ENCODE peak calls at places on chromosomes 11 and 22, in four cellular contexts. N is esophagus muscularis mucosa, E is transverse colon, S is sigmoid colon. W is an unnamed sample.

GRCh38 chr22:37703906-37704305 is 7.1 kb downstream of the TRIOBP start:
- DNase-seq in E (no peak), N (no peak), S (no peak), W (no peak)

GRCh38 chr11:71255323-71255722 is 2.9 kb upstream of the SHANK2 start:
- DNase-seq in E (no peak), S (no peak), N (no peak), W (no peak)

GRCh38 chr22:43777204-43777671 is 34.9 kb downstream of the EFCAB6 start:
- DNase-seq in N (peak), S (no peak), E (no peak), W (no peak)

GRCh38 chr11:31443802-31444201 is 65.6 kb downstream of the IMMP1L start:
- DNase-seq in S (no peak), N (no peak), E (no peak), W (no peak)

GRCh38 chr22:37317698-37318210 is 35.4 kb downstream of the CYTH4 start:
- DNase-seq in E (no peak), S (no peak), N (no peak), W (no peak)

GRCh38 chr22:22467112-22467511 is 41.4 kb downstream of the ZNF280B start:
- DNase-seq in E (no peak), S (no peak), N (no peak), W (no peak)

GRCh38 chr11:133785795-133786194 is 59.5 kb downstream of the SPATA19 start:
- DNase-seq in S (no peak), E (no peak), N (peak), W (no peak)

GRCh38 chr11:64330888-64331287 is 9.1 kb upstream of the CCDC88B start:
- DNase-seq in S (no peak), E (no peak), N (no peak), W (no peak)

GRCh38 chr11:72834905-72835304 is 20.7 kb downstream of the ATG16L2 start:
- DNase-seq in S (no peak), E (no peak), N (no peak), W (no peak)

GRCh38 chr22:28051787-28052356 is 132.8 kb upstream of the PITPNB start:
- DNase-seq in N (no peak), S (peak), E (peak), W (peak)

GRCh38 chr22:35883028-35883620 is 145.5 kb downstream of the RBFOX2 start:
- DNase-seq in S (no peak), E (no peak), N (no peak), W (no peak)

GRCh38 chr11:20360650-20361049 is 2.9 kb upstream of the HTATIP2 start:
- DNase-seq in E (peak), S (no peak), N (no peak), W (no peak)

GRCh38 chr11:104968365-104968855 is at the start of gene CASP4:
- DNase-seq in S (no peak), N (no peak), E (peak), W (peak)

GRCh38 chr11:1197431-1197885 is 25.4 kb upstream of the MUC5B start:
- DNase-seq in S (peak), N (no peak), E (peak), W (no peak)

GRCh38 chr11:64378335-64378884 is 19.4 kb downstream of the RPS6KA4 start:
- DNase-seq in N (no peak), S (no peak), E (no peak), W (peak)

GRCh38 chr11:69005631-69006368 is 7.2 kb downstream of the MRGPRF start:
- DNase-seq in N (no peak), S (peak), E (no peak), W (no peak)

GRCh38 chr11:33158596-33158995 is 2.7 kb downstream of the CSTF3 start:
- DNase-seq in N (no peak), E (no peak), S (no peak), W (no peak)

GRCh38 chr11:96187779-96188624 is 155.0 kb downstream of the MAML2 start:
- DNase-seq in N (no peak), S (no peak), E (no peak), W (no peak)

GRCh38 chr11:6703247-6704063 is 20.3 kb upstream of the MRPL17 start:
- DNase-seq in S (no peak), E (peak), N (no peak), W (peak)

GRCh38 chr11:15280393-15280792 is 165.7 kb downstream of the INSC start:
- DNase-seq in N (no peak), S (no peak), E (no peak), W (no peak)

GRCh38 chr11:122505304-122506006 is 150.1 kb upstream of the UBASH3B start:
- DNase-seq in E (peak), N (peak), S (peak), W (peak)

GRCh38 chr22:47116426-47117341 is 354.2 kb downstream of the TBC1D22A start:
- DNase-seq in E (no peak), N (no peak), S (peak), W (no peak)
- TF ChIP-seq POLR2A in E (no peak), N (no peak), S (no peak), W (no peak)

DNA sequence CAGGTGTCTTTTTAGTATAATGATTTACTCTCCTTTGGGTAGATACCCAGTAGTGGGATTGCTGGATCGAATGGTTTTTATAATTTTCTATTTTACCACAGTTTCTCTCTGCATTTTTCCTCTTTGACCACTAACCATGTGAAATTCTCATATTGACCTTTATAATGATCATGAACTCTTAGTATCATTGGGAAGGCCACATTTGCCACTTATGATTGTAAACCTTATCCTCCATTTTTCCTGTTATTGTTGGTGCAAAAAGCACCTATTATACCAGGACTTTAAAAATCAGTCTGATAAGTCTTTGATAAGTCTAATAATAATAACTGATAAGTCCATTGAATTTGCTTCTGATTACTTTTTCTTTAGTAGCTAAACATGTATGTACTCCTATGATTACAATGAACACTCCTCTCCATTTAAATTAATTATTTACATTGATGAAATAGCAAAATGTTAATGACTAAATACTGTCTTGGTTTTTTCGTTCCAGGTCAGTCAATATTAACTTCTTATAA is 9.6 kb downstream of the NEAT1 start:
- DNase-seq in N (no peak), E (no peak), S (no peak), W (no peak)
- TF ChIP-seq POLR2AphosphoS5 in N (no peak), E (peak), S (no peak), W (no peak)

DNA sequence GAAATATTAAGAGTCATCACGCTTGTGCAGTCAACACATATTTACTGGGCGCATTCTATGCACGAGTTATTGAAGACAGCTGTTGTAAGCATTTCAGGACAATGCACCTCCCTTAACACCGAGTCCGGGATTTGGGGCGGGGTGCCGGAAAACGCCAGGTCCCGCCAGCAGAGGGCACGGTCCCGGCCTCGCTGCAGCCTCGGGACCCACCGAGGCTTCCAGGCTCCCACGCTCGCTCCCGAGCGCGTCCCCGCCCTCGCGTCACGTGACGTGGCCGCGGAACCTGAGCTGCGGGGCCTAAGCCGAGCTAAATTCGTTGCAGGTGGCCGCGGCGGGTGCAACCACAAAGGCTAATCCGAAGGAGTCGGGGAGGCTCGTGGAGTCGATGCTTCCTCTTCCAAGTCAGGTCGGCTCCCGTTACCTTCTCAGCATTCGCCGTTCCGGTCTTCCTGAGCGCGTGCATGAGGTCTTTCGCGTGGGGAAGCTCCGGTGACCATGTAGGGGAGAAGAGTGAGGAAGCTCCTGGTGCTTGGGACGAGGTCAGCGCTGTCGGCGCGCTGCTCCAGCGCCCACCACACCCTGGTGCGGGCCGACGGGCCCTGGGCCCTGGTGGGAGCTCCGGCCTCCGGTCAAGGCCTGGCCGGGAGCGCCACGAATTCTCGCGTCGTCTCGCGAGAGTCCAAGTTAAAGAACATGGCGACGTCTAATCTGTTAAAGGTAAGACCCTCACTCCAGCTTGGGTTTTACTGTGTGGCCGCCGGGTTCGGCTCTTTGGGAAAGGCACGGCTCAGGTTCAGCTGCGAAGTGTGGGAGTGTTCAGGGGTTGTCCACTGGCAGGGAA is at the start of gene CUL5:
- DNase-seq in E (peak), N (peak), S (peak), W (peak)
- TF ChIP-seq POLR2A in E (peak), N (peak), S (peak), W (no peak)

DNA sequence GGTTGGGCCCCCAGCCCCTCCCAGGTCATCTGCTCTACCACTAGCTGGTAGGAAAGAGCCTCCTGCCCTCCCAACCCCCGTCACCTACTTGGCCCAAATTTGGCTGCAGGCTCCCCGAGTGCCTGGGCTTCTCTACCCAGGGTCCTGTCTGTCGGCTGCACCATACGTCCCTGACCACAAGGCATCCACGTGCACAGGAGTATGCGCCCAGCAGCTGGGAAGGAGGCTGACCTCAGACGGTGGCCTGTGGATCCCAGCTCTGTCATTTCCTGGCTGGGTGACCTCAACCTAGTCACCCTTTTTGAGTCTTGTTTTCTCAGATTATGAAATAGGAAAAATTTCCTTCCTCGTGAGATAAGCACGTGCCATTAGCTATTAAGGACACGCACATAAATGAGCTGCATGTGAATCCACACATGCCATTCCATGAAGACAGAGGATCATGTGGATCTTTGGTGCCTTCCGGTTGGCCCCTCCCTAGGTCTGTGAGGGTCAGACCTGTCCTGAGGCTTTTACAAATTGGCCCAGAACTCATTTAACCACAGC is 13.7 kb downstream of the CYB561A3 start:
- DNase-seq in N (no peak), E (no peak), S (no peak), W (no peak)
- TF ChIP-seq POLR2AphosphoS5 in N (no peak), E (no peak), S (no peak), W (no peak)

W was measured in prostate gland.